ENCODE peak calls at places on chromosomes 11 and 22, in four cellular contexts. E is fibroblast of pulmonary artery, F is NCI-H2081, J is LoVo. B is an unnamed sample.

GRCh38 chr22:25120761-25121212 is 78.9 kb upstream of the CRYBB3 start:
- DNase-seq in F (no peak), E (no peak), J (peak; percentile 33), B (no peak)

GRCh38 chr11:116563028-116563712 is 209.6 kb downstream of the BUD13 start:
- DNase-seq in F (no peak), J (peak; percentile 48), E (peak; percentile 6), B (no peak)

GRCh38 chr11:19919050-19919561 is 206.5 kb downstream of the NAV2 start:
- DNase-seq in F (no peak), E (peak; percentile 95), J (peak; percentile 16), B (no peak)

GRCh38 chr11:32311351-32312077 is 123.8 kb downstream of the WT1 start:
- DNase-seq in F (no peak), E (no peak), J (no peak), B (no peak)

GRCh38 chr11:86735462-86736302 is 63.3 kb upstream of the ME3 start:
- DNase-seq in F (no peak), J (peak; percentile 42), E (peak; percentile 84), B (no peak)

GRCh38 chr11:2097356-2097997 is 41.7 kb downstream of the IGF2 start:
- DNase-seq in J (no peak), E (peak; percentile 81), F (no peak), B (no peak)

GRCh38 chr22:27212617-27213177 is 555.3 kb downstream of the MIAT start:
- DNase-seq in J (peak; percentile 60), E (peak; percentile 100), F (no peak), B (peak; percentile 48)

GRCh38 chr11:18522388-18522787 is 4.4 kb downstream of the TSG101 start:
- DNase-seq in E (no peak), F (no peak), J (no peak), B (no peak)

GRCh38 chr11:127461575-127462344 is 461.2 kb upstream of the KIRREL3 start:
- DNase-seq in F (no peak), E (no peak), J (no peak), B (no peak)

GRCh38 chr11:74208507-74208906 is 37.4 kb downstream of the PPME1 start:
- DNase-seq in F (no peak), J (no peak), E (no peak), B (no peak)

GRCh38 chr11:58645854-58646253 is 23.4 kb downstream of the CNTF start:
- DNase-seq in E (no peak), F (no peak), J (no peak), B (no peak)

GRCh38 chr11:65736810-65737209 is 16.2 kb upstream of the RNASEH2C start:
- DNase-seq in E (no peak), F (no peak), J (no peak), B (no peak)

GRCh38 chr11:132062031-132062430 is 691.6 kb downstream of the NTM start:
- DNase-seq in F (peak; percentile 84), E (no peak), J (no peak), B (no peak)

GRCh38 chr11:14029971-14030531 is 67.5 kb downstream of the SPON1 start:
- DNase-seq in E (peak; percentile 79), F (peak; percentile 92), J (no peak), B (no peak)

GRCh38 chr11:11512502-11512901 is 109.3 kb downstream of the GALNT18 start:
- DNase-seq in J (no peak), E (no peak), F (no peak), B (no peak)

GRCh38 chr11:65489061-65489705 is 9.7 kb upstream of the MALAT1 start:
- DNase-seq in E (peak; percentile 87), J (no peak), F (no peak), B (no peak)

GRCh38 chr22:20750461-20751184 is 23.3 kb upstream of the SERPIND1 start:
- DNase-seq in J (peak; percentile 29), F (peak; percentile 18), E (peak; percentile 87), B (no peak)

GRCh38 chr11:121119444-121119843 is 18.4 kb downstream of the TECTA start:
- DNase-seq in J (no peak), F (no peak), E (no peak), B (no peak)

GRCh38 chr11:69880803-69881445 is 61.7 kb upstream of the FGF3 start:
- DNase-seq in F (no peak), J (no peak), E (no peak), B (peak; percentile 10)

GRCh38 chr11:73233211-73233610 is 15.1 kb downstream of the P2RY2 start:
- DNase-seq in E (no peak), F (no peak), J (no peak), B (no peak)

GRCh38 chr11:47259178-47259977 is 1.6 kb downstream of the NR1H3 start:
- DNase-seq in E (peak; percentile 59), J (no peak), F (no peak), B (no peak)

GRCh38 chr11:128573674-128574073 is 13.7 kb downstream of the ETS1 start:
- DNase-seq in J (no peak), E (no peak), F (no peak), B (no peak)

GRCh38 chr11:61927501-61927900 is 10.1 kb upstream of the RAB3IL1 start:
- DNase-seq in E (no peak), J (no peak), F (no peak), B (no peak)

GRCh38 chr11:17603056-17603825 is 56.2 kb downstream of the OTOG start:
- DNase-seq in J (no peak), F (no peak), E (no peak), B (no peak)

GRCh38 chr11:9982796-9983579 is 311.0 kb downstream of the SBF2 start:
- DNase-seq in F (no peak), E (peak; percentile 42), J (peak; percentile 57), B (no peak)

GRCh38 chr22:23263651-23264555 is 83.6 kb downstream of the BCR start:
- DNase-seq in J (no peak), E (no peak), F (no peak), B (no peak)

B was measured in mesothelial cell of epicardium.